ENCODE peak calls at places on chromosomes 4 and X, in seven cellular contexts. I, A, O, H, V, L and B are unnamed samples.
A peak's percentile ranks its signal among the peaks of the same experiment; 100 is the strongest.

GRCh38 chrX:20317873-20318272 is 51.2 kb upstream of the RPS6KA3 start:
- DNase-seq in I (no peak), A (no peak), O (no peak), H (no peak), V (no peak), L (no peak), B (no peak)

GRCh38 chrX:44003975-44004374 is 30.8 kb upstream of the NDP start:
- DNase-seq in I (no peak), A (no peak), O (no peak), H (no peak), V (no peak), L (no peak), B (no peak)

GRCh38 chr4:7025040-7025602 is 18.1 kb upstream of the TADA2B start:
- DNase-seq in I (no peak), A (no peak), O (no peak), H (no peak), V (no peak), L (no peak), B (no peak)

GRCh38 chr4:103403619-103404018 is 205.5 kb upstream of the CENPE start:
- DNase-seq in I (no peak), A (no peak), O (no peak), H (no peak), V (no peak), L (no peak), B (no peak)

GRCh38 chrX:71082253-71082652 is 13.4 kb upstream of the FOXO4 start:
- DNase-seq in I (no peak), A (no peak), O (no peak), H (no peak), V (no peak), L (peak; percentile 17), B (no peak)

GRCh38 chr4:169345207-169345788 is 74.5 kb upstream of the SH3RF1 start:
- DNase-seq in I (no peak), A (no peak), O (peak; percentile 46), H (peak; percentile 23), V (no peak), L (no peak), B (no peak)

GRCh38 chr4:6332042-6332668 is 62.5 kb downstream of the WFS1 start:
- DNase-seq in I (no peak), A (no peak), O (peak; percentile 36), H (peak; percentile 12), V (peak; percentile 66), L (no peak), B (no peak)

GRCh38 chrX:72314881-72315280 is 9.2 kb upstream of the CITED1 start:
- DNase-seq in I (no peak), A (no peak), O (no peak), H (no peak), V (no peak), L (no peak), B (no peak)

GRCh38 chrX:22110729-22111494 is 78.8 kb downstream of the PHEX start:
- DNase-seq in I (no peak), A (no peak), O (no peak), H (no peak), V (no peak), L (no peak), B (no peak)

GRCh38 chr4:185196437-185196836 is 7.4 kb downstream of the CFAP97 start:
- DNase-seq in I (no peak), A (no peak), O (no peak), H (no peak), V (no peak), L (no peak), B (no peak)

GRCh38 chr4:139367421-139368090 is 65.3 kb upstream of the NDUFC1 start:
- DNase-seq in I (no peak), A (no peak), O (peak; percentile 77), H (no peak), V (no peak), L (no peak), B (no peak)

GRCh38 chr4:64829749-64830148 is 420.5 kb upstream of the TECRL start:
- DNase-seq in I (no peak), A (no peak), O (no peak), H (no peak), V (no peak), L (no peak), B (no peak)

GRCh38 chr4:92060333-92060732 is 243.4 kb upstream of the GRID2 start:
- DNase-seq in I (no peak), A (no peak), O (no peak), H (no peak), V (peak; percentile 57), L (no peak), B (no peak)

GRCh38 chr4:121243476-121243875 is 79.4 kb upstream of the TNIP3 start:
- DNase-seq in I (no peak), A (no peak), O (no peak), H (no peak), V (no peak), L (no peak), B (no peak)

GRCh38 chr4:169791527-169792156 is 33.9 kb upstream of the HPF1 start:
- DNase-seq in I (no peak), A (no peak), O (peak; percentile 50), H (peak; percentile 75), V (peak; percentile 73), L (peak; percentile 69), B (peak; percentile 42)

GRCh38 chrX:37405954-37406353 is 56.8 kb downstream of the PRRG1 start:
- DNase-seq in I (no peak), A (no peak), O (no peak), H (peak; percentile 78), V (no peak), L (no peak), B (no peak)

GRCh38 chrX:133574716-133575115 is 159.4 kb upstream of the GPC4 start:
- DNase-seq in I (no peak), A (no peak), O (no peak), H (no peak), V (no peak), L (no peak), B (no peak)

GRCh38 chr4:1986578-1987210 is 22.1 kb downstream of the NELFA start:
- DNase-seq in I (no peak), A (peak; percentile 60), O (no peak), H (no peak), V (no peak), L (no peak), B (no peak)

GRCh38 chrX:49166914-49167739 is 4.6 kb downstream of the MAGIX start:
- DNase-seq in I (peak; percentile 81), A (peak; percentile 82), O (peak; percentile 67), H (peak; percentile 49), V (peak; percentile 49), L (no peak), B (no peak)
- H3K4me3 ChIP-seq in I (peak overlapping the region; percentile 54), A (peak overlapping the region; percentile 40), O (peak overlapping the region; percentile 26), H (peak overlapping the region; percentile 47), V (peak overlapping the region; percentile 59), L (no peak overlapping the region), B (peak overlapping the region; percentile 26)

DNA sequence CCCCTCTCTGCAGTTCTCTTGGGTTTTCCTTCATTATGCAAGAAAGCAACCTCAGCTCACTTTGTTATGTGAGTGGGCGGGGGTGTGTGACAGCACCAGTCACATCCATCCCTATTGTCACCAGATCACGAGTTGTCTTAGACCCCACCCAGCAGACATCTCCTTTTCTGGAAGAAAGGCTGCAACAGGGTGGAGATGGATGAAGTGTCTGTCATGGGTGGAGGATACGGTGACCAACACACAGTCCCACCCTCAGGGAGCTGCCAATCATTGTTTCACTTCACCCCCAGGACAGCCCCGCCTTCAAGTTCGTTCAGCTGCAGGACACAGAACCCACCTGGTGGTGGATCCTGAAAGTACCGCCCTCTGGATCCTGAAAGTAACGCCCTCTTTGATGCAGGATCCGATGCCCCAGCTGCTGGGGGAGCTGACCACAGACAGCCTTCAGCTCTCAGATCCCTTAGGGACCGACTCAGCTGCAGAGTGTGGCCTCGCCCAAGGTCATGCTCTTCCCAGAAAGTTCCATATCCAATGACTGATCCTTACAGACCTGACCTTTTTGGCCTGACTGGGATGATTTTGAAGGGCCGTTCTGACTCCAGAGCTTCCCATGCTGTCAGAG is 79.7 kb downstream of the SMIM20 start:
- DNase-seq in I (no peak), A (no peak), O (no peak), H (no peak), V (peak; percentile 97), L (peak; percentile 33), B (no peak)
- H3K27ac ChIP-seq in I (no peak overlapping the region), A (no peak overlapping the region), O (no peak overlapping the region), H (no peak overlapping the region), V (peak overlapping the region; percentile 95), L (no peak overlapping the region), B (no peak overlapping the region)

GRCh38 chrX:154408659-154409221 is 314 bp downstream of the DNASE1L1 start:
- DNase-seq in I (no peak), A (no peak), O (no peak), H (no peak), V (no peak), L (no peak), B (no peak)

GRCh38 chrX:154411981-154412340 is 622 bp downstream of the TAFAZZIN start:
- DNase-seq in I (peak; percentile 76), A (peak; percentile 88), O (no peak), H (no peak), V (peak; percentile 77), L (peak; percentile 67), B (no peak)

GRCh38 chrX:154411322-154411980 is at the start of gene TAFAZZIN:
- DNase-seq in I (peak; percentile 45), A (peak; percentile 89), O (peak; percentile 75), H (no peak), V (peak; percentile 72), L (peak; percentile 80), B (no peak)

GRCh38 chrX:154412468-154412867 is 1.1 kb downstream of the TAFAZZIN start:
- DNase-seq in I (no peak), A (no peak), O (no peak), H (no peak), V (no peak), L (no peak), B (no peak)

GRCh38 chrX:154409222-154409871 is at the start of gene DNASE1L1:
- DNase-seq in I (peak; percentile 87), A (peak; percentile 92), O (peak; percentile 79), H (peak; percentile 80), V (peak; percentile 86), L (peak; percentile 91), B (peak; percentile 92)
- H3K4me3 ChIP-seq in I (peak within 1 kb of the TSS; percentile 46), A (peak within 1 kb of the TSS; percentile 50), O (peak within 1 kb of the TSS; percentile 36), H (peak within 1 kb of the TSS; percentile 58), V (peak within 1 kb of the TSS; percentile 44), L (peak within 1 kb of the TSS; percentile 47), B (peak within 1 kb of the TSS; percentile 33)

GRCh38 chr4:41384992-41385391 is 128.3 kb downstream of the UCHL1 start:
- DNase-seq in I (peak; percentile 78), A (peak; percentile 83), O (no peak), H (no peak), V (no peak), L (no peak), B (no peak)

GRCh38 chr4:41381384-41381783 is 124.7 kb downstream of the UCHL1 start:
- DNase-seq in I (no peak), A (no peak), O (no peak), H (no peak), V (no peak), L (no peak), B (no peak)

GRCh38 chr4:41389356-41389755 is 132.6 kb downstream of the UCHL1 start:
- DNase-seq in I (no peak), A (no peak), O (no peak), H (no peak), V (no peak), L (no peak), B (no peak)

GRCh38 chr4:41380758-41381157 is 124.0 kb downstream of the UCHL1 start:
- DNase-seq in I (no peak), A (no peak), O (no peak), H (no peak), V (no peak), L (no peak), B (no peak)

DNA sequence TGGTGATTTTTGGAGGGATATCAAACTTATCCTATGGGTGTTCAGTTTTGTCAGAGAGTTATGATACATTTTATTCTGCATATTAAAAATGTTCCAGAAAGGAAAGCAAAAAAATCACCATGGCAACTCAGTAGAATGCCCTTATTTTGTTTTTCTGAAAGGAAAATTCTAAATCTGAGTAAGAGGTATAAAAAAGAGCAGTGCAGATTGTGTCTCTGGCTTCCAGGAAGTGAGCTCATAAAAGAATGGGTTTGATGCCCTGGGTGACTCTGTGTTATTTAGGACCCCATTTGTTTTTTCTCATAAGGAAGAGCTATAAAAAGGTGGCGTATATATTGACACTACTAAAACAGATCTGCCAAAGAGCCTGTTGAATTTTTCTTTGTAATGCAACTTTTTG is 128.8 kb downstream of the UCHL1 start:
- DNase-seq in I (no peak), A (no peak), O (no peak), H (no peak), V (no peak), L (no peak), B (no peak)
- H3K27ac ChIP-seq in I (no peak overlapping the region), A (no peak overlapping the region), O (no peak overlapping the region), H (no peak overlapping the region), V (no peak overlapping the region), L (no peak overlapping the region), B (no peak overlapping the region)